ENCODE peak calls at places on chromosome 21, in nine cellular contexts. J, V, U, K, Q, I, H, D and L are unnamed samples.

GRCh38 chr21:38202811-38203210 is 54.0 kb upstream of the KCNJ15 start:
- DNase-seq in J (no peak), V (no peak), U (no peak), K (no peak), Q (no peak), I (no peak), H (no peak), D (no peak), L (no peak)

GRCh38 chr21:39071623-39072214 is 111.5 kb downstream of the PSMG1 start:
- DNase-seq in J (peak), V (no peak), U (no peak), K (no peak), Q (no peak), I (no peak), H (no peak), D (no peak), L (no peak)

GRCh38 chr21:45328198-45329087 is 40.7 kb upstream of the POFUT2 start:
- DNase-seq in J (no peak), V (no peak), U (no peak), K (no peak), Q (no peak), I (no peak), H (no peak), D (no peak), L (no peak)

GRCh38 chr21:39184050-39184980 is 1.1 kb upstream of the PSMG1 start:
- DNase-seq in J (peak), V (no peak), U (no peak), K (no peak), Q (peak), I (no peak), H (no peak), D (peak), L (no peak)

GRCh38 chr21:37907076-37907475 is 9.2 kb downstream of the KCNJ6 start:
- DNase-seq in J (no peak), V (no peak), U (no peak), K (no peak), Q (no peak), I (no peak), H (no peak), D (no peak), L (no peak)

GRCh38 chr21:45074818-45075605 is 632 bp downstream of the ADARB1 start:
- DNase-seq in J (peak), V (no peak), U (no peak), K (peak), Q (peak), I (no peak), H (peak), D (no peak), L (no peak)

GRCh38 chr21:34705032-34705431 is 36.2 kb downstream of the CLIC6 start:
- DNase-seq in J (no peak), V (no peak), U (no peak), K (no peak), Q (no peak), I (no peak), H (peak), D (no peak), L (no peak)

GRCh38 chr21:37365657-37366487 is 701 bp upstream of the DYRK1A start:
- DNase-seq in J (peak), V (no peak), U (peak), K (peak), Q (peak), I (peak), H (no peak), D (peak), L (peak)

GRCh38 chr21:44804762-44805161 is 3.1 kb upstream of the UBE2G2 start:
- DNase-seq in J (no peak), V (no peak), U (no peak), K (no peak), Q (no peak), I (no peak), H (no peak), D (no peak), L (no peak)

GRCh38 chr21:46151261-46151988 is 4.0 kb downstream of the FTCD start:
- DNase-seq in J (no peak), V (no peak), U (no peak), K (peak), Q (no peak), I (no peak), H (no peak), D (no peak), L (no peak)

GRCh38 chr21:19122371-19122770 is 718.8 kb upstream of the TMPRSS15 start:
- DNase-seq in J (no peak), V (no peak), U (no peak), K (no peak), Q (no peak), I (no peak), H (no peak), D (no peak), L (no peak)

GRCh38 chr21:10511116-10511515 is 10.3 kb upstream of the TPTE start:
- DNase-seq in J (no peak), V (no peak), U (no peak), K (no peak), Q (no peak), I (no peak), H (no peak), D (no peak), L (no peak)

GRCh38 chr21:42638266-42638863 is 15.1 kb upstream of the PDE9A start:
- DNase-seq in J (no peak), V (no peak), U (no peak), K (no peak), Q (no peak), I (no peak), H (no peak), D (no peak), L (no peak)

GRCh38 chr21:16713331-16714114 is 799.3 kb upstream of the CXADR start:
- DNase-seq in J (peak), V (no peak), U (no peak), K (no peak), Q (no peak), I (no peak), H (no peak), D (no peak), L (no peak)

GRCh38 chr21:43767498-43767979 is 8.6 kb downstream of the CSTB start:
- DNase-seq in J (no peak), V (no peak), U (no peak), K (no peak), Q (no peak), I (no peak), H (no peak), D (no peak), L (no peak)